ENCODE peak calls at places on chromosomes 5 and 9, in eight cellular contexts. O, D, U, C, G, Z, A and N are unnamed samples.

GRCh38 chr5:173963867-173964429 is 25.0 kb upstream of the C5orf47 start:
- DNase-seq in O (no peak), D (no peak), U (no peak), C (no peak), G (peak; percentile 83), Z (no peak), A (no peak), N (no peak)

GRCh38 chr9:36808246-36808645 is 225.8 kb downstream of the PAX5 start:
- DNase-seq in O (no peak), D (no peak), U (no peak), C (no peak), G (no peak), Z (no peak), A (no peak), N (no peak)

GRCh38 chr5:72855821-72856220 is 39.4 kb downstream of the TNPO1 start:
- DNase-seq in O (no peak), D (no peak), U (no peak), C (no peak), G (no peak), Z (no peak), A (no peak), N (no peak)

GRCh38 chr5:139636207-139636792 is 11.8 kb upstream of the CXXC5 start:
- DNase-seq in O (no peak), D (peak; percentile 19), U (peak; percentile 97), C (no peak), G (peak; percentile 16), Z (no peak), A (no peak), N (no peak)

GRCh38 chr9:135087899-135088347 is 455 bp downstream of the OLFM1 start:
- DNase-seq in O (no peak), D (no peak), U (no peak), C (no peak), G (no peak), Z (no peak), A (no peak), N (no peak)

GRCh38 chr5:68033961-68034581 is 181.5 kb upstream of the PIK3R1 start:
- DNase-seq in O (no peak), D (no peak), U (no peak), C (no peak), G (no peak), Z (peak; percentile 15), A (no peak), N (no peak)

GRCh38 chr9:22232971-22233370 is 213.7 kb upstream of the DMRTA1 start:
- DNase-seq in O (no peak), D (no peak), U (no peak), C (no peak), G (no peak), Z (no peak), A (no peak), N (no peak)

GRCh38 chr5:171984748-171985419 is 21.6 kb downstream of the FBXW11 start:
- DNase-seq in O (no peak), D (no peak), U (no peak), C (no peak), G (peak; percentile 9), Z (peak; percentile 63), A (no peak), N (no peak)

GRCh38 chr5:107777161-107777740 is 106.5 kb upstream of the EFNA5 start:
- DNase-seq in O (no peak), D (no peak), U (no peak), C (no peak), G (no peak), Z (no peak), A (no peak), N (no peak)

GRCh38 chr5:144309265-144309664 is 138.6 kb downstream of the KCTD16 start:
- DNase-seq in O (peak; percentile 12), D (no peak), U (no peak), C (no peak), G (no peak), Z (no peak), A (no peak), N (no peak)

GRCh38 chr5:111224561-111224989 is 391 bp downstream of the CAMK4 start:
- DNase-seq in O (no peak), D (no peak), U (no peak), C (no peak), G (no peak), Z (peak; percentile 7), A (no peak), N (no peak)

GRCh38 chr9:104810421-104811339 is 46.8 kb downstream of the NIPSNAP3B start:
- DNase-seq in O (no peak), D (no peak), U (no peak), C (no peak), G (no peak), Z (no peak), A (no peak), N (no peak)
- H3K9ac ChIP-seq in O (no peak overlapping the region), D (no peak overlapping the region), U (no peak overlapping the region), C (no peak overlapping the region), G (no peak overlapping the region), Z (no peak overlapping the region), A (no peak overlapping the region), N (no peak overlapping the region)

DNA sequence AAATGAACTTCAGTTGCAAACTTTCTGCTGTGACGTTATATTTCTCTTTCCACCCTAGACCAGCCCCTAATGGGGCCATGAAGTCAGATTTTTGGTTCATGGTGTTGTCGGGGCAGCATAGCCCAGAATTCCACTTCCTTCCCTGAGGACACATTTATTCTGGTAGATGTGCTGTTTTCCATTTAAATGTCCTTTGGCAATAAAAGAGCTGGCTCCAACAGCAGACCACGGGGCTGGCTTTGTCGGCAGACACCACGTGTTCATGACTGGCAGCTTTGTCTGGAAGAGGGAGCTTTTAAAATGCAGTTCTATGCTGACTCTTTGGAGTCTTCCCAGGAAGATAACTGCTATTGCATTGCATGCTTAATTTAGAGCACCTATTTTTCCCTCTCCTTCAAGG is 17.6 kb upstream of the LCP2 start:
- DNase-seq in O (no peak), D (no peak), U (no peak), C (no peak), G (no peak), Z (no peak), A (no peak), N (no peak)
- TF ChIP-seq POLR2AphosphoS5 in O (no peak), D (no peak), U (no peak), C (no peak), G (no peak), Z (no peak), A (no peak), N (no peak)

GRCh38 chr5:125372694-125373621 is 626.5 kb upstream of the ZNF608 start:
- DNase-seq in O (no peak), D (no peak), U (no peak), C (no peak), G (peak; percentile 48), Z (peak; percentile 61), A (peak; percentile 13), N (no peak)

GRCh38 chr5:125377151-125377550 is 630.7 kb upstream of the ZNF608 start:
- DNase-seq in O (no peak), D (no peak), U (no peak), C (no peak), G (no peak), Z (no peak), A (no peak), N (no peak)

GRCh38 chr5:125375143-125375542 is 628.7 kb upstream of the ZNF608 start:
- DNase-seq in O (no peak), D (no peak), U (no peak), C (no peak), G (no peak), Z (no peak), A (no peak), N (no peak)

GRCh38 chr5:125381290-125381689 is 634.9 kb upstream of the ZNF608 start:
- DNase-seq in O (no peak), D (no peak), U (no peak), C (no peak), G (no peak), Z (no peak), A (no peak), N (no peak)

GRCh38 chr5:125376059-125376641 is 629.7 kb upstream of the ZNF608 start:
- DNase-seq in O (no peak), D (no peak), U (no peak), C (no peak), G (no peak), Z (no peak), A (no peak), N (no peak)
- H3K27ac ChIP-seq in O (no peak overlapping the region), D (no peak overlapping the region), U (no peak overlapping the region), C (no peak overlapping the region), G (peak overlapping the region; percentile 85), Z (no peak overlapping the region), A (no peak overlapping the region), N (no peak overlapping the region)

GRCh38 chr5:2747372-2748179 is 3.9 kb downstream of the IRX2 start:
- DNase-seq in O (no peak), D (no peak), U (no peak), C (no peak), G (no peak), Z (no peak), A (no peak), N (no peak)
- H3K9ac ChIP-seq in O (no peak overlapping the region), D (no peak overlapping the region), U (no peak overlapping the region), C (no peak overlapping the region), G (no peak overlapping the region), Z (no peak overlapping the region), A (no peak overlapping the region), N (peak overlapping the region; percentile 32)

DNA sequence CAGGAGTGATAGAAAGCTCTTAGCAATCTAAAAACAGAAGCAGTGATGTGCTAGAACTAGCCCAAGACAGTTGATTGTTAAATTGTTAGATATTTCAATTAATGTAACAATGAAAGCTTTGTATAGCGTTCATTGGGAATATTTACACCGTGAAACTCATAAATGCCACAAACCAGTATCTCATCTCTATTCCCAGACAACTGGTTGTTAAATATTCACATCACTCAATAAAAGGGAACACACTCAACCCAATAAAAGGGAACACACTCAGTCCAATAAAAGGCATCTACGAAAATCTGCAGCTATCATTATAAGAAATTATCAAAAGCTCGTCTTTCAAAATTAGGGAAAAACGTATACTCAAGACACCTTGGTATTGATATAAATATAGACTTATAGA is 270.9 kb downstream of the CYLC2 start:
- DNase-seq in O (no peak), D (no peak), U (no peak), C (no peak), G (no peak), Z (no peak), A (no peak), N (no peak)
- TF ChIP-seq POLR2AphosphoS5 in O (no peak), D (no peak), U (no peak), C (no peak), G (no peak), Z (no peak), A (no peak), N (no peak)